ENCODE peak calls at places on chromosomes 16 and 17, in ten cellular contexts. One of them, this sample, is unnamed.

GRCh38 chr17:34584805-34585416 is 5.5 kb downstream of the TMEM132E start:
- DNase-seq in glutamatergic neuron: peak
- DNase-seq in iris pigment epithelial cell: peak
- DNase-seq in EL: peak
- DNase-seq in neural crest cell: no peak
- DNase-seq in left colon: no peak
- DNase-seq in SW 1271: peak
- DNase-seq in stimulated activated CD4-positive, alpha-beta T cell treated with anti-CD3 and anti-CD28 coated beads, Interleukin-15, amount 100 ng/mL, for 1 hour: no peak
- DNase-seq in amniotic epithelial cell: peak
- DNase-seq in AG08395: peak
- DNase-seq in this sample: no peak

GRCh38 chr17:77526259-77526711 is 385.5 kb downstream of the SEC14L1 start:
- DNase-seq in glutamatergic neuron: no peak
- DNase-seq in iris pigment epithelial cell: no peak
- DNase-seq in EL: no peak
- DNase-seq in neural crest cell: no peak
- DNase-seq in left colon: no peak
- DNase-seq in SW 1271: no peak
- DNase-seq in stimulated activated CD4-positive, alpha-beta T cell treated with anti-CD3 and anti-CD28 coated beads, Interleukin-15, amount 100 ng/mL, for 1 hour: no peak
- DNase-seq in amniotic epithelial cell: no peak
- DNase-seq in AG08395: no peak
- DNase-seq in this sample: no peak

GRCh38 chr17:17502741-17503565 is 6.8 kb upstream of the RASD1 start:
- DNase-seq in glutamatergic neuron: peak
- DNase-seq in iris pigment epithelial cell: no peak
- DNase-seq in EL: no peak
- DNase-seq in neural crest cell: no peak
- DNase-seq in left colon: no peak
- DNase-seq in SW 1271: no peak
- DNase-seq in stimulated activated CD4-positive, alpha-beta T cell treated with anti-CD3 and anti-CD28 coated beads, Interleukin-15, amount 100 ng/mL, for 1 hour: no peak
- DNase-seq in amniotic epithelial cell: no peak
- DNase-seq in AG08395: no peak
- DNase-seq in this sample: no peak

GRCh38 chr17:2011421-2012371 is 13.4 kb downstream of the RTN4RL1 start:
- DNase-seq in glutamatergic neuron: no peak
- DNase-seq in iris pigment epithelial cell: peak
- DNase-seq in EL: peak
- DNase-seq in neural crest cell: no peak
- DNase-seq in left colon: no peak
- DNase-seq in SW 1271: no peak
- DNase-seq in stimulated activated CD4-positive, alpha-beta T cell treated with anti-CD3 and anti-CD28 coated beads, Interleukin-15, amount 100 ng/mL, for 1 hour: no peak
- DNase-seq in amniotic epithelial cell: no peak
- DNase-seq in AG08395: peak
- DNase-seq in this sample: no peak

GRCh38 chr16:89453662-89454321 is 36.6 kb downstream of the ANKRD11 start:
- DNase-seq in glutamatergic neuron: no peak
- DNase-seq in iris pigment epithelial cell: no peak
- DNase-seq in EL: peak
- DNase-seq in neural crest cell: no peak
- DNase-seq in left colon: peak
- DNase-seq in SW 1271: no peak
- DNase-seq in stimulated activated CD4-positive, alpha-beta T cell treated with anti-CD3 and anti-CD28 coated beads, Interleukin-15, amount 100 ng/mL, for 1 hour: no peak
- DNase-seq in amniotic epithelial cell: no peak
- DNase-seq in AG08395: no peak
- DNase-seq in this sample: no peak

GRCh38 chr17:78351449-78352006 is 8.3 kb downstream of the SOCS3 start:
- DNase-seq in glutamatergic neuron: peak
- DNase-seq in iris pigment epithelial cell: peak
- DNase-seq in EL: peak
- DNase-seq in neural crest cell: no peak
- DNase-seq in left colon: peak
- DNase-seq in SW 1271: no peak
- DNase-seq in stimulated activated CD4-positive, alpha-beta T cell treated with anti-CD3 and anti-CD28 coated beads, Interleukin-15, amount 100 ng/mL, for 1 hour: no peak
- DNase-seq in amniotic epithelial cell: peak
- DNase-seq in AG08395: peak
- DNase-seq in this sample: peak

GRCh38 chr17:5557485-5557884 is 26.8 kb downstream of the NLRP1 start:
- DNase-seq in glutamatergic neuron: no peak
- DNase-seq in iris pigment epithelial cell: peak
- DNase-seq in EL: peak
- DNase-seq in neural crest cell: no peak
- DNase-seq in left colon: no peak
- DNase-seq in SW 1271: no peak
- DNase-seq in stimulated activated CD4-positive, alpha-beta T cell treated with anti-CD3 and anti-CD28 coated beads, Interleukin-15, amount 100 ng/mL, for 1 hour: no peak
- DNase-seq in amniotic epithelial cell: peak
- DNase-seq in AG08395: peak
- DNase-seq in this sample: no peak

GRCh38 chr16:71789136-71789535 is 19.5 kb downstream of the AP1G1 start:
- DNase-seq in glutamatergic neuron: no peak
- DNase-seq in iris pigment epithelial cell: no peak
- DNase-seq in EL: no peak
- DNase-seq in neural crest cell: no peak
- DNase-seq in left colon: no peak
- DNase-seq in SW 1271: no peak
- DNase-seq in stimulated activated CD4-positive, alpha-beta T cell treated with anti-CD3 and anti-CD28 coated beads, Interleukin-15, amount 100 ng/mL, for 1 hour: no peak
- DNase-seq in amniotic epithelial cell: no peak
- DNase-seq in AG08395: no peak
- DNase-seq in this sample: no peak

GRCh38 chr17:43905400-43905984 is 1.8 kb downstream of the MPP2 start:
- DNase-seq in glutamatergic neuron: no peak
- DNase-seq in iris pigment epithelial cell: no peak
- DNase-seq in EL: no peak
- DNase-seq in neural crest cell: no peak
- DNase-seq in left colon: no peak
- DNase-seq in SW 1271: no peak
- DNase-seq in stimulated activated CD4-positive, alpha-beta T cell treated with anti-CD3 and anti-CD28 coated beads, Interleukin-15, amount 100 ng/mL, for 1 hour: no peak
- DNase-seq in amniotic epithelial cell: no peak
- DNase-seq in AG08395: no peak
- DNase-seq in this sample: no peak

GRCh38 chr17:74827800-74828199 is 31.9 kb downstream of the GRIN2C start:
- DNase-seq in glutamatergic neuron: no peak
- DNase-seq in iris pigment epithelial cell: no peak
- DNase-seq in EL: no peak
- DNase-seq in neural crest cell: no peak
- DNase-seq in left colon: no peak
- DNase-seq in SW 1271: no peak
- DNase-seq in stimulated activated CD4-positive, alpha-beta T cell treated with anti-CD3 and anti-CD28 coated beads, Interleukin-15, amount 100 ng/mL, for 1 hour: no peak
- DNase-seq in amniotic epithelial cell: no peak
- DNase-seq in AG08395: no peak
- DNase-seq in this sample: no peak

GRCh38 chr17:72295916-72296315 is 175.1 kb downstream of the SOX9 start:
- DNase-seq in glutamatergic neuron: no peak
- DNase-seq in iris pigment epithelial cell: peak
- DNase-seq in EL: no peak
- DNase-seq in neural crest cell: no peak
- DNase-seq in left colon: no peak
- DNase-seq in SW 1271: no peak
- DNase-seq in stimulated activated CD4-positive, alpha-beta T cell treated with anti-CD3 and anti-CD28 coated beads, Interleukin-15, amount 100 ng/mL, for 1 hour: no peak
- DNase-seq in amniotic epithelial cell: peak
- DNase-seq in AG08395: no peak
- DNase-seq in this sample: no peak

GRCh38 chr16:28061702-28062101 is 1.8 kb downstream of the GSG1L start:
- DNase-seq in glutamatergic neuron: no peak
- DNase-seq in iris pigment epithelial cell: no peak
- DNase-seq in EL: no peak
- DNase-seq in neural crest cell: no peak
- DNase-seq in left colon: no peak
- DNase-seq in SW 1271: no peak
- DNase-seq in stimulated activated CD4-positive, alpha-beta T cell treated with anti-CD3 and anti-CD28 coated beads, Interleukin-15, amount 100 ng/mL, for 1 hour: no peak
- DNase-seq in amniotic epithelial cell: no peak
- DNase-seq in AG08395: no peak
- DNase-seq in this sample: no peak

GRCh38 chr17:20235747-20236146 is 226.6 kb downstream of the SPECC1 start:
- DNase-seq in glutamatergic neuron: peak
- DNase-seq in iris pigment epithelial cell: no peak
- DNase-seq in EL: no peak
- DNase-seq in neural crest cell: no peak
- DNase-seq in left colon: no peak
- DNase-seq in SW 1271: no peak
- DNase-seq in stimulated activated CD4-positive, alpha-beta T cell treated with anti-CD3 and anti-CD28 coated beads, Interleukin-15, amount 100 ng/mL, for 1 hour: no peak
- DNase-seq in amniotic epithelial cell: no peak
- DNase-seq in AG08395: no peak
- DNase-seq in this sample: no peak

This sample was measured in Caco-2.